ENCODE peak calls at places on chromosome 14, in ten cellular contexts. Y, A, V, C, X, L, Z, U, I and S are unnamed samples.

GRCh38 chr14:21989090-21989489 is 315.5 kb upstream of the OR4E1 start:
- DNase-seq in A (no peak), L (no peak), Y (no peak), V (no peak), Z (no peak), I (no peak), X (no peak), U (no peak), C (no peak), S (no peak)

GRCh38 chr14:49549881-49550280 is 36.3 kb downstream of the RPS29 start:
- DNase-seq in Y (no peak), V (peak; percentile 46), C (no peak), L (peak; percentile 73), X (no peak), Z (no peak), U (no peak), I (no peak), A (no peak), S (no peak)

GRCh38 chr14:99815696-99816095 is 22.5 kb downstream of the EML1 start:
- DNase-seq in X (no peak), L (no peak), V (no peak), Z (no peak), U (no peak), Y (no peak), C (no peak), A (no peak), I (no peak), S (no peak)

GRCh38 chr14:50726372-50727107 is 58.4 kb upstream of the SAV1 start:
- DNase-seq in X (peak; percentile 29), A (peak; percentile 52), L (no peak), Z (peak; percentile 20), U (no peak), V (peak; percentile 63), Y (peak; percentile 75), C (no peak), I (peak; percentile 83), S (no peak)

GRCh38 chr14:52049721-52050588 is 18.9 kb downstream of the NID2 start:
- DNase-seq in U (no peak), Z (no peak), C (no peak), X (no peak), A (no peak), Y (no peak), L (no peak), V (no peak), I (no peak), S (no peak)

GRCh38 chr14:51041117-51041531 is 53.8 kb downstream of the TRIM9 start:
- DNase-seq in U (no peak), Y (no peak), V (no peak), I (no peak), X (no peak), L (no peak), A (no peak), C (no peak), Z (no peak), S (no peak)

GRCh38 chr14:53549956-53550355 is 396.8 kb upstream of the DDHD1 start:
- DNase-seq in Z (no peak), I (no peak), L (peak; percentile 3), U (no peak), X (no peak), A (no peak), Y (no peak), V (no peak), C (no peak), S (no peak)

GRCh38 chr14:96164861-96165490 is 39.7 kb upstream of the BDKRB2 start:
- DNase-seq in Z (no peak), X (no peak), V (no peak), I (no peak), Y (no peak), C (no peak), U (no peak), A (no peak), L (no peak), S (no peak)

GRCh38 chr14:33682746-33683145 is 268.1 kb downstream of the EGLN3 start:
- DNase-seq in Y (peak; percentile 57), C (no peak), X (no peak), U (no peak), Z (no peak), V (no peak), I (peak; percentile 92), L (no peak), A (peak; percentile 11), S (no peak)

GRCh38 chr14:99118046-99118721 is 153.8 kb downstream of the BCL11B start:
- DNase-seq in V (no peak), C (no peak), L (no peak), A (no peak), I (no peak), Z (no peak), U (no peak), X (no peak), Y (no peak), S (no peak)

GRCh38 chr14:95922080-95922479 is 45.4 kb downstream of the TUNAR start:
- DNase-seq in V (no peak), Y (no peak), I (no peak), U (no peak), L (no peak), A (no peak), X (no peak), C (no peak), Z (no peak), S (no peak)

GRCh38 chr14:61570188-61570960 is 124.9 kb upstream of the HIF1A start:
- DNase-seq in V (no peak), C (peak; percentile 40), Y (no peak), I (no peak), Z (no peak), X (no peak), A (no peak), L (no peak), U (no peak), S (no peak)

GRCh38 chr14:88521818-88522217 is 33.0 kb downstream of the PTPN21 start:
- DNase-seq in C (no peak), A (no peak), V (peak; percentile 20), Y (no peak), U (no peak), I (no peak), X (no peak), Z (no peak), L (no peak), S (no peak)

DNA sequence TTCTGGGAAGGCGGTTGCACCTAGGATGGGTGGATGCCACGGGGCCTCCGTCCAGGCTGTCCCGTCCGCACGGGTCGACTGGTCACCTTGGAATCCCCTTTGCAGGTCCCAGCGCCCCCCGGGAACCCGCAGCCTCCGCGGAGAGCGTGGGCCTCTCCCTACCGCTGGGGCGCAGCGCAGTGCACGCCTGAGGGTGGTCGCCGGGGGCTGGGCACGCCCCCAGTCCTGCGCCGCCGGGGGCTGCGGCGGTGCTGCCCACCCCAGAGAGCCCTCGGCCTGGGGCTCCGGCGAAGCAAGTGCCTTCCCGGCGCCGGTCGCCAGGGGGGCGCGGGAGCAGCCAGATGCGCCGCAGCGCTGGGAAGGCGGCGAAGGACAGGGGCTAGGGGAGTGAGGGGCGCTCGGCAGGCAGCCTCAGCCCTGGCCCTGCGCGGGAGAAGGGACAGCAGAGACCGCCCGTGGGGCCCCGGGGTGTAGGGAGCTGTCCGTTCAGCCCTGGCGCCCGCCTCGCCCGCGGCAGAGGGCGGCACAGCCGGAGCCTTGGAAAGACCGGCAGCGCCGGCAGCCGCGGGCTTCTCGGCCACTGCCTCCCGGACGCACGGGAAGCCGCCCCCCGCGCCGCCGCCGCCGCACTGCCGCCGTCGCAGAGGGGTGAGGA is 527 bp downstream of the ZDHHC22 start:
- DNase-seq in Y (no peak), V (no peak), U (peak; percentile 44), L (peak; percentile 92), I (peak; percentile 40), C (no peak), Z (no peak), X (peak; percentile 63), A (no peak), S (no peak)
- TF ChIP-seq CTCF in Y (peak; percentile 16), V (peak; percentile 68), U (no peak), L (peak; percentile 62), I (peak; percentile 35), C (no peak), Z (no peak), X (no peak), A (peak; percentile 28), S (no peak)

DNA sequence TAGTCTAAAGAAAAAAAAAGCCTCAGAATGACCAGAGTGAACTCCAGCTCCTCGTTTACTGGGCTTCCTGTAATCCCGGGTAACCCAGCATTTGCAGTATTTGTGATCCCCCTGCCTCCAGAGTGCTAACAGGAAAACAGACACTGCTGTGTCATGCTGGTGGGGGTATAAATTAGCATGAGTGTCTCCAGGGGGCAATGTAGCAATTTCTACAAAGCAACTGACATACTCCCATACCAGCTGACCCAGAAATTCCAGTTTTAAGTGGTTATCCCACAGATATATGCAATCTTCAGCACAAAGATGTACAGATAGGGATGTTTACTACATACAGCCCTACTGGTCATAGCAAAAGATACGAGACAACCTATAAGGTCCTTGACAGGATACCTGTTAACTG is 18.8 kb downstream of the TTC7B start:
- DNase-seq in L (no peak), A (no peak), Z (no peak), Y (no peak), V (no peak), I (no peak), X (no peak), C (no peak), U (no peak), S (no peak)
- TF ChIP-seq CTCF in L (no peak), A (no peak), Z (no peak), Y (no peak), V (no peak), I (no peak), X (no peak), C (no peak), U (no peak), S (no peak)

GRCh38 chr14:104447750-104448149 is 131.8 kb upstream of the C14orf180 start:
- DNase-seq in Y (no peak), Z (no peak), A (no peak), U (no peak), X (no peak), I (no peak), L (no peak), V (no peak), C (no peak), S (no peak)

GRCh38 chr14:104446611-104447010 is 133.0 kb upstream of the C14orf180 start:
- DNase-seq in V (no peak), X (no peak), Y (no peak), Z (no peak), C (peak; percentile 10), A (no peak), U (no peak), L (no peak), I (no peak), S (no peak)

GRCh38 chr14:104448321-104448720 is 131.2 kb upstream of the C14orf180 start:
- DNase-seq in Z (no peak), V (no peak), L (no peak), A (no peak), Y (no peak), U (no peak), X (no peak), C (no peak), I (no peak), S (no peak)

GRCh38 chr14:104450811-104451401 is 128.7 kb upstream of the C14orf180 start:
- DNase-seq in A (no peak), V (no peak), Z (no peak), L (no peak), I (no peak), Y (no peak), X (no peak), U (no peak), C (peak; percentile 40), S (no peak)

GRCh38 chr14:104448721-104449120 is 130.8 kb upstream of the C14orf180 start:
- DNase-seq in V (no peak), X (no peak), C (no peak), L (no peak), A (no peak), U (no peak), Y (no peak), I (no peak), Z (no peak), S (no peak)
- TF ChIP-seq CTCF in V (no peak), X (no peak), C (no peak), L (no peak), A (no peak), U (no peak), Y (no peak), I (no peak), Z (no peak), S (no peak)

GRCh38 chr14:20690848-20691640 is 2.5 kb downstream of the ANG start:
- DNase-seq in V (peak; percentile 68), C (peak; percentile 59), Y (no peak), X (peak; percentile 75), Z (peak; percentile 69), U (no peak), I (peak; percentile 70), L (peak; percentile 76), A (no peak), S (peak; percentile 46)
- TF ChIP-seq CTCF in V (peak; percentile 87), C (peak; percentile 92), Y (peak; percentile 88), X (peak; percentile 70), Z (peak; percentile 76), U (peak; percentile 89), I (peak; percentile 83), L (peak; percentile 86), A (peak; percentile 89), S (peak; percentile 62)